ENCODE peak calls at places on chromosomes 12 and 14, in seven cellular contexts. Q is IMR-90, N is tibial artery, P is psoas muscle, A is transverse colon, D is mucosa of descending colon, B is colonic mucosa. G is an unnamed sample. For H3K4me1 and H3K36me3, the result is how much of the 10 kb centered on the place peaks cover.

GRCh38 chr12:53696285-53696654 is 20.4 kb upstream of the ATP5MC2 start:
- DNase-seq in Q (peak), N (peak), P (no peak), A (peak), D (peak), B (peak), G (no peak)

GRCh38 chr12:108532061-108532848 is 17.2 kb downstream of the FICD start:
- DNase-seq in Q (no peak), N (no peak), P (no peak), A (no peak), D (no peak), B (no peak), G (no peak)

GRCh38 chr14:105025429-105025828 is 4.5 kb upstream of the CDCA4 start:
- DNase-seq in Q (no peak), N (no peak), P (no peak), A (no peak), D (no peak), B (no peak), G (no peak)

GRCh38 chr14:103084021-103084919 is at the start of gene LBHD2:
- DNase-seq in Q (peak), N (no peak), P (no peak), A (no peak), D (no peak), B (no peak), G (no peak)

GRCh38 chr12:90234455-90234854 is 525.8 kb upstream of the ATP2B1 start:
- DNase-seq in Q (peak), N (no peak), P (no peak), A (no peak), D (no peak), B (no peak), G (no peak)

GRCh38 chr14:103716091-103716801 is 636 bp downstream of the ZFYVE21 start:
- DNase-seq in Q (no peak), N (no peak), P (peak), A (peak), D (peak), B (peak), G (no peak)

GRCh38 chr14:99247091-99247729 is 24.8 kb downstream of the BCL11B start:
- DNase-seq in Q (no peak), N (no peak), P (no peak), A (no peak), D (no peak), B (no peak), G (no peak)

GRCh38 chr12:108643941-108644742 is 10.4 kb upstream of the SELPLG start:
- DNase-seq in Q (no peak), N (peak), P (peak), A (no peak), D (no peak), B (no peak), G (no peak)

GRCh38 chr12:124346425-124347168 is 51.7 kb downstream of the RFLNA start:
- DNase-seq in Q (no peak), N (no peak), P (no peak), A (no peak), D (no peak), B (no peak), G (no peak)

GRCh38 chr12:60494249-60494648 is 898.4 kb downstream of the SLC16A7 start:
- DNase-seq in Q (peak), N (no peak), P (no peak), A (no peak), D (no peak), B (no peak), G (no peak)

GRCh38 chr14:95759952-95760351 is 46.0 kb upstream of the TCL1A start:
- DNase-seq in Q (no peak), N (no peak), P (no peak), A (no peak), D (no peak), B (no peak), G (no peak)

GRCh38 chr12:66693901-66694513 is 15.1 kb upstream of the GRIP1 start:
- DNase-seq in Q (peak), N (no peak), P (no peak), A (no peak), D (peak), B (peak), G (peak)

GRCh38 chr12:39464976-39465375 is 22.1 kb upstream of the KIF21A start:
- DNase-seq in Q (no peak), N (no peak), P (no peak), A (no peak), D (no peak), B (no peak), G (no peak)

GRCh38 chr12:109018276-109018675 is 2.6 kb downstream of the SVOP start:
- DNase-seq in Q (no peak), N (no peak), P (no peak), A (no peak), D (no peak), B (no peak), G (no peak)

GRCh38 chr12:50167026-50167742 is at the start of gene CERS5:
- DNase-seq in Q (peak), N (peak), P (peak), A (peak), D (peak), B (peak), G (peak)
- TF ChIP-seq CTCF in Q (no peak), N (peak), P (peak), A (peak), D (peak), B (no peak), G (peak)

DNA sequence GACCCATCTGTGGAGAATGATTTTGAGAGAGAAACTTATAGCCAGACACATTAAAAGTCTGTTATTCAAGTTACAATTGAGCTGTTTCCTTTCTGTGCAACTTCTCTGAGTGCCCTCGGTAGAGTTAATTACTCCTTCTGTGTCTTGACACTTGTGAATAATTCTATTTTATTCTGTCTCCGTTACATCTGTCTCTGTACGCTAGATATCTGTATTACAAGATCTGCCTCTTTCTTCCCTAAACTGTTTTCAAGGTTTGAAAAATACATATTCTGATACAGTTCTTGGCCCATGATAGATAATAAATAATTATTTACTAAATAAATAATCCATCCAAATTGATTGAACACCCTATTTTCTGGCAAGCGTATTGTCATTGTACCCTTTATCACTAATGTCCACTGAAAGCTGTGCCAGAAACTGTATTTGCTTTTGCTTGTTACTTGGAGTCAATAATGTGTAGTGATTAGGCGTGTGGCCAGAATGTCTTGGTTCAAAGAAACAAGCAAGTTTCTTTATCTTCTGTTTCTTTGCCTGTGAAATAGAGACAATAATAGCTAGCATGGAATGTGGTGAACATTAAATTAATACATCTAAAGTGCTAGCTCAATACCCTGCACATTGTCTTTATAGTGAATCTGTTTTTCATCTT is 40.1 kb downstream of the FRS2 start:
- DNase-seq in Q (no peak), N (no peak), P (no peak), A (no peak), D (peak), B (no peak), G (no peak)
- H3K4me1 ChIP-seq in Q (under half), N (under half), P (half or more), A (under half), D (under half), B (under half), G (half or more)

DNA sequence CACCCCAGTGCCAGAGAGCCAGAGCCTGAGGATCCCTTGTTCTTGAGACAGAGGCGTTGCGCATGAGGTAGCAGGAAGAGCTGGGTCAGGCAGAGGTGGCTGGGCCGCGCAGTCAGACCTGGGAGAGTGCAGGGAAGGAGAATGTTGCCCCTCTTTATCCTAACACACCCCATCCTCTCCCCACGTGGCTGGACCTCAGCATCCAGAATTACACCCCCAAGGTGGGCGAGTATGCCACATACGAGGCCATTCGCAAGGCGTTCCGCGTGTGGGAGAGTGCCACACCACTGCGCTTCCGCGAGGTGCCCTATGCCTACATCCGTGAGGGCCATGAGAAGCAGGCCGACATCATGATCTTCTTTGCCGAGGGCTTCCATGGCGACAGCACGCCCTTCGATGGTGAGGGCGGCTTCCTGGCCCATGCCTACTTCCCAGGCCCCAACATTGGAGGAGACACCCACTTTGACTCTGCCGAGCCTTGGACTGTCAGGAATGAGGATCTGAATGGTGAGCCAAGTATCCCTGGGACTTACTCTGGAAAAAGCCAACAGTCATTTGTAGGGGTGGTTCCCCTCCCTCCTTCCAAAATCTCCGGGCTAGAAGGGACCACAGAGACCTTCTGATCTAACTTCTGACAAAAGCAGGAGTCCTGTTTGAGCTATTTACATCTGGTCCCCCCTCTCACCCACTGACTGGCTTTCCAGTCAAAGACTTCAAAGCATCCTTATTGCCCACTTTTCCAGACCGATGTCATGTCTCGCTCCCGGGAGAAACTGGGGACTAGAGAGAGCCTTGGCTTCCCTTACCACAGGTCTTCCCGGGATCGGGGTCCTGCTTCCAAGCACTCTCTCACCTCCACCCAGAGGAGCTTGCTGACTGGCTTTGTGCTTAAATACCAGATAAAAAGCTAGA is 6.1 kb downstream of the MMP14 start:
- DNase-seq in Q (no peak), N (peak), P (no peak), A (no peak), D (no peak), B (no peak), G (no peak)
- H3K36me3 ChIP-seq in Q (half or more), N (half or more), P (under half), A (under half), D (under half), B (under half), G (half or more)

GRCh38 chr12:3201741-3202500 is 124.7 kb downstream of the TSPAN9 start:
- DNase-seq in Q (no peak), N (no peak), P (no peak), A (no peak), D (no peak), B (no peak), G (no peak)
- TF ChIP-seq CTCF in Q (no peak), N (no peak), P (no peak), A (no peak), D (no peak), B (no peak), G (no peak)

GRCh38 chr12:131042848-131043245 is 89.1 kb downstream of the ADGRD1 start:
- DNase-seq in Q (no peak), N (no peak), P (no peak), A (no peak), D (no peak), B (no peak), G (no peak)
- H3K4me1 ChIP-seq in Q (under half), N (under half), P (under half), A (under half), D (under half), B (under half), G (under half)

GRCh38 chr12:106239951-106240335 is 7.9 kb downstream of the CKAP4 start:
- DNase-seq in Q (no peak), N (no peak), P (no peak), A (no peak), D (no peak), B (peak), G (no peak)
- H3K36me3 ChIP-seq in Q (under half), N (under half), P (under half), A (under half), D (under half), B (under half), G (under half)

GRCh38 chr12:121917950-121918678 is at the start of gene CFAP251:
- DNase-seq in Q (peak), N (peak), P (peak), A (peak), D (peak), B (peak), G (peak)
- TF ChIP-seq CTCF in Q (peak), N (peak), P (peak), A (peak), D (peak), B (peak), G (peak)